ENCODE peak calls at places on chromosomes 2 and 18, in seven cellular contexts. P, X, U, R, K, L and S are unnamed samples.

GRCh38 chr2:219998099-219998498 is 370.7 kb downstream of the SLC4A3 start:
- DNase-seq in L (peak), X (no peak), K (no peak), R (no peak), U (no peak), P (no peak), S (no peak)

GRCh38 chr2:8407332-8407731 is 274.5 kb upstream of the ID2 start:
- DNase-seq in L (no peak), U (peak), P (no peak), X (no peak), K (no peak), R (no peak), S (no peak)

GRCh38 chr2:226077031-226077430 is 677.5 kb downstream of the NYAP2 start:
- DNase-seq in L (no peak), U (no peak), X (no peak), P (no peak), R (no peak), K (no peak), S (no peak)

GRCh38 chr2:71827973-71828372 is 319.7 kb downstream of the CYP26B1 start:
- DNase-seq in K (no peak), R (no peak), X (no peak), P (no peak), L (no peak), U (no peak), S (no peak)

GRCh38 chr18:44691148-44691925 is 10.6 kb downstream of the SETBP1 start:
- DNase-seq in R (no peak), P (no peak), U (no peak), L (no peak), X (no peak), K (no peak), S (peak)

GRCh38 chr2:215066138-215066537 is 72.3 kb downstream of the ABCA12 start:
- DNase-seq in U (no peak), K (no peak), P (no peak), L (no peak), R (no peak), X (no peak), S (no peak)

GRCh38 chr18:54109131-54109683 is 115.3 kb downstream of the MBD2 start:
- DNase-seq in K (no peak), X (peak), P (no peak), R (no peak), U (no peak), L (peak), S (no peak)

GRCh38 chr2:47068966-47069627 is 86.0 kb downstream of the STPG4 start:
- DNase-seq in R (no peak), X (no peak), P (no peak), U (no peak), L (no peak), K (no peak), S (no peak)

GRCh38 chr2:44360749-44361329 is 455 bp downstream of the PREPL start:
- DNase-seq in P (no peak), R (no peak), K (no peak), L (no peak), X (peak), U (no peak), S (no peak)

GRCh38 chr2:135299656-135300244 is 231.3 kb downstream of the ZRANB3 start:
- DNase-seq in L (no peak), P (no peak), R (no peak), X (no peak), U (peak), K (no peak), S (no peak)

GRCh38 chr2:128727914-128728313 is 409.2 kb upstream of the HS6ST1 start:
- DNase-seq in K (no peak), P (no peak), R (peak), L (no peak), X (peak), U (peak), S (no peak)

GRCh38 chr18:10901329-10901728 is 248.0 kb downstream of the PIEZO2 start:
- DNase-seq in R (no peak), P (no peak), L (no peak), K (no peak), X (no peak), U (no peak), S (no peak)

GRCh38 chr2:117820444-117820843 is 6.0 kb downstream of the DDX18 start:
- DNase-seq in K (no peak), U (no peak), L (no peak), P (no peak), X (no peak), R (no peak), S (no peak)

GRCh38 chr2:134367915-134368911 is 114.3 kb downstream of the MGAT5 start:
- DNase-seq in P (no peak), R (no peak), K (peak), L (no peak), X (peak), U (no peak), S (no peak)

GRCh38 chr2:240875228-240876034 is 6.8 kb downstream of the AGXT start:
- DNase-seq in X (no peak), P (no peak), U (no peak), K (no peak), R (no peak), L (no peak), S (no peak)

GRCh38 chr2:21038403-21039073 is 5.3 kb downstream of the APOB start:
- DNase-seq in U (no peak), R (no peak), K (no peak), P (no peak), X (no peak), L (no peak), S (no peak)

GRCh38 chr2:74625658-74626425 is 22.3 kb downstream of the M1AP start:
- DNase-seq in L (no peak), P (no peak), K (no peak), R (no peak), X (no peak), U (no peak), S (no peak)

GRCh38 chr2:86194751-86195054 is 559 bp downstream of the IMMT start:
- DNase-seq in K (no peak), U (no peak), P (peak), X (no peak), R (no peak), L (no peak), S (no peak)

GRCh38 chr2:95333888-95334338 is 36.8 kb downstream of the KCNIP3 start:
- DNase-seq in R (no peak), U (no peak), P (no peak), L (no peak), X (no peak), K (peak), S (peak)

GRCh38 chr2:39368376-39368775 is 68.7 kb downstream of the MAP4K3 start:
- DNase-seq in L (no peak), R (no peak), P (no peak), X (no peak), K (no peak), U (no peak), S (no peak)

GRCh38 chr2:45273412-45274189 is 264.3 kb upstream of the SIX2 start:
- DNase-seq in L (no peak), X (no peak), P (no peak), U (no peak), R (no peak), K (no peak), S (no peak)

GRCh38 chr2:236782938-236783337 is 213.3 kb downstream of the ACKR3 start:
- DNase-seq in U (peak), K (peak), X (no peak), R (no peak), P (no peak), L (peak), S (peak)

GRCh38 chr18:58584219-58585127 is 44.4 kb downstream of the ALPK2 start:
- DNase-seq in L (peak), R (no peak), K (no peak), X (no peak), U (no peak), P (no peak), S (no peak)

GRCh38 chr18:13577091-13577697 is 149.2 kb downstream of the FAM210A start:
- DNase-seq in X (peak), P (no peak), U (peak), K (no peak), R (peak), L (no peak), S (no peak)

GRCh38 chr2:179917272-179917671 is 55.9 kb upstream of the ZNF385B start:
- DNase-seq in X (peak), U (no peak), R (no peak), L (peak), K (no peak), P (no peak), S (peak)

GRCh38 chr2:85872536-85873161 is 16.1 kb downstream of the ST3GAL5 start:
- DNase-seq in P (no peak), L (no peak), U (no peak), R (no peak), X (no peak), K (no peak), S (no peak)

GRCh38 chr2:223101340-223102039 is 49.5 kb downstream of the KCNE4 start:
- DNase-seq in R (no peak), X (peak), L (peak), K (no peak), U (peak), P (no peak), S (no peak)

GRCh38 chr2:202201220-202202160 is 36.9 kb downstream of the SUMO1 start:
- DNase-seq in X (no peak), R (no peak), K (no peak), L (no peak), P (no peak), U (no peak), S (no peak)

GRCh38 chr2:216139884-216140283 is 30.7 kb downstream of the XRCC5 start:
- DNase-seq in X (no peak), K (no peak), P (no peak), U (peak), L (peak), R (no peak), S (no peak)

GRCh38 chr2:56248965-56249742 is 65.4 kb downstream of the CCDC85A start:
- DNase-seq in X (no peak), R (no peak), P (no peak), K (no peak), U (no peak), L (no peak), S (no peak)

GRCh38 chr18:60019463-60019840 is 119.7 kb downstream of the PMAIP1 start:
- DNase-seq in L (peak), P (no peak), X (peak), R (peak), K (peak), U (no peak), S (peak)

GRCh38 chr2:172284209-172284608 is 143.2 kb upstream of the ITGA6 start:
- DNase-seq in P (no peak), R (no peak), U (no peak), K (no peak), X (no peak), L (no peak), S (no peak)

GRCh38 chr2:26184555-26185303 is 11.8 kb downstream of the GAREM2 start:
- DNase-seq in X (peak), R (peak), L (peak), U (peak), K (peak), P (peak), S (peak)

GRCh38 chr18:45664824-45665763 is 49.8 kb downstream of the SLC14A2 start:
- DNase-seq in P (no peak), R (no peak), L (peak), K (peak), U (peak), X (peak), S (no peak)

GRCh38 chr2:150586858-150587257 is 99.4 kb upstream of the RND3 start:
- DNase-seq in R (no peak), L (peak), P (no peak), K (peak), U (no peak), X (peak), S (peak)

GRCh38 chr2:42856891-42857632 is 64.7 kb upstream of the HAAO start:
- DNase-seq in X (no peak), P (no peak), K (no peak), L (no peak), U (no peak), R (no peak), S (no peak)

GRCh38 chr2:176096243-176096985 is 3.2 kb upstream of the HOXD12 start:
- DNase-seq in X (no peak), R (no peak), P (no peak), K (no peak), U (no peak), L (no peak), S (no peak)

GRCh38 chr2:98777076-98777475 is 46.1 kb upstream of the MGAT4A start:
- DNase-seq in K (no peak), X (no peak), P (no peak), R (no peak), L (no peak), U (no peak), S (no peak)

DNA sequence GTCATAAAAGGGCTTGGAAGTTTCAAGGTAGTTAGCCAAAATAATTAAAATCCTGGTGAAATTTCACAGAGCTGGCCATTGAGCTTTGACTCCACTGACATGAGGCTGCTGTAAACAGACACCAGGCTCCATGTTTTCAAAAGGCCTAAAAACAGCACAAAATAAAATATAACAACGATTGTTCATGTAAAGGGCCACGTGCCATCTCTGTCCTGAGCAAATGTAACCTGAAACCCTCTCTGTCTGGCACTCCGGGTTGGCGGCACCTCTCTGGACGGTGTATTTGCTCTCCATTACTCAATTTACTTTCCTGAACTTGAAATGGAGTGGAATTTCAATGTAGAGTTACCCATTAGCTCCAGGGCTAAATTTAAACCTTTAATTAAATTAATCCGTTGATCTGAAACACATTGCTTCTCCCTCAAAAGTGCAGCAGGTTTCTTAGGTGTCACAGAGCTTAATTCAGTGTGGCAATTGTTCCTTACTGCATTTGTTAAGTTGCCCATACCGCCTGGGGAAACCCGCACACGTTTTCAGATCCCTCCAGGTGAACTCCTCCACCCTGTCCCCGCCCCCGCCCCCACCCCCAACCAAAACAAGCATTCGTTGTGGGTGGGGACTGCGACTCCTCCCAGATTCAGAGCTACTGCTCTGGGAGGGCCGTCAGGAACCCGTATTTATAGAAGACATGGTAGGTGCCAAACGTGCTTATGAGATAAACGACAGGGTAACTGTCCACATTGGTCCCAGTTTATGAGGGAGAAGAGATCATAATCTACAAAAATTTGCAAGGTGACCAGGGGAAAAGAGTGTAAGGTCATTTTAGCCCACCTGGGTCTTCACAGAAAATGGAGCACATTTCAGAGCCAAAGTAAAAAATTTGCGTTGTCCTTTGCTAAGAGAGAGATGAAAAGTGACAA is 1.2 kb upstream of the CABLES1 start:
- DNase-seq in U (peak), P (no peak), L (peak), K (no peak), R (no peak), X (no peak), S (no peak)
- H3K4me3 ChIP-seq in U (peak), P (no peak), L (peak), K (peak), R (no peak), X (peak), S (peak)

GRCh38 chr2:120548627-120549026 is 187.0 kb upstream of the GLI2 start:
- DNase-seq in X (no peak), K (no peak), P (peak), R (no peak), U (no peak), L (no peak), S (no peak)
- H3K4me3 ChIP-seq in X (no peak), K (no peak), P (no peak), R (no peak), U (no peak), L (no peak), S (no peak)

GRCh38 chr18:79208882-79209281 is 139.7 kb downstream of the ATP9B start:
- DNase-seq in P (peak), K (no peak), X (no peak), R (no peak), U (no peak), L (no peak), S (no peak)
- H3K4me3 ChIP-seq in P (no peak), K (no peak), X (no peak), R (no peak), U (no peak), L (no peak), S (no peak)

GRCh38 chr2:12921321-12921720 is 204.6 kb downstream of the TRIB2 start:
- DNase-seq in X (no peak), R (no peak), K (no peak), L (no peak), U (no peak), P (no peak), S (no peak)

GRCh38 chr2:12923907-12924610 is 207.3 kb downstream of the TRIB2 start:
- DNase-seq in L (no peak), R (no peak), U (no peak), X (no peak), K (no peak), P (no peak), S (no peak)

GRCh38 chr2:12918138-12918840 is 201.6 kb downstream of the TRIB2 start:
- DNase-seq in X (no peak), P (no peak), L (no peak), R (no peak), K (no peak), U (no peak), S (no peak)

GRCh38 chr2:12915792-12916191 is 199.1 kb downstream of the TRIB2 start:
- DNase-seq in X (no peak), P (no peak), L (no peak), U (no peak), R (no peak), K (no peak), S (no peak)

GRCh38 chr2:12918841-12919445 is 202.2 kb downstream of the TRIB2 start:
- DNase-seq in U (no peak), X (peak), P (peak), K (no peak), L (no peak), R (peak), S (no peak)
- H3K4me3 ChIP-seq in U (no peak), X (no peak), P (no peak), K (no peak), L (no peak), R (no peak), S (no peak)